ENCODE peak calls at places on chromosomes 3 and 15, in seven cellular contexts. S, D, Z, B, U, C and K are unnamed samples.
A peak's percentile ranks its signal among the peaks of the same experiment; 100 is the strongest.

GRCh38 chr3:141368062-141368924 is at the start of gene ZBTB38:
- DNase-seq in S (peak; percentile 93), D (peak; percentile 98), Z (peak; percentile 96), B (peak; percentile 95), U (peak; percentile 82), C (peak; percentile 91), K (peak; percentile 92)

GRCh38 chr15:63430766-63431451 is 49.3 kb upstream of the CA12 start:
- DNase-seq in S (no peak), D (no peak), Z (no peak), B (no peak), U (no peak), C (no peak), K (no peak)

GRCh38 chr15:67064607-67065530 is 533 bp upstream of the SMAD3 start:
- DNase-seq in S (peak; percentile 63), D (peak; percentile 76), Z (peak; percentile 72), B (peak; percentile 37), U (no peak), C (peak; percentile 78), K (peak; percentile 82)

GRCh38 chr3:5188419-5189405 is 1.2 kb downstream of the EDEM1 start:
- DNase-seq in S (peak; percentile 65), D (peak; percentile 74), Z (peak; percentile 30), B (peak; percentile 9), U (peak; percentile 45), C (peak; percentile 70), K (peak; percentile 64)

GRCh38 chr15:60544581-60545115 is 65.7 kb upstream of the ICE2 start:
- DNase-seq in S (no peak), D (no peak), Z (no peak), B (no peak), U (no peak), C (no peak), K (no peak)

GRCh38 chr3:186141776-186142175 is 32.9 kb upstream of the ETV5 start:
- DNase-seq in S (no peak), D (no peak), Z (no peak), B (no peak), U (no peak), C (no peak), K (no peak)

GRCh38 chr3:132721479-132722164 is 587 bp downstream of the NPHP3 start:
- DNase-seq in S (peak; percentile 70), D (peak; percentile 74), Z (peak; percentile 76), B (peak; percentile 52), U (peak; percentile 75), C (no peak), K (peak; percentile 64)

GRCh38 chr15:73897441-73898261 is 24.3 kb downstream of the TBC1D21 start:
- DNase-seq in S (peak; percentile 65), D (no peak), Z (peak; percentile 95), B (peak; percentile 96), U (peak; percentile 21), C (peak; percentile 61), K (peak; percentile 38)

GRCh38 chr3:49119036-49119435 is 1.6 kb downstream of the USP19 start:
- DNase-seq in S (no peak), D (no peak), Z (peak; percentile 32), B (no peak), U (no peak), C (no peak), K (no peak)

GRCh38 chr15:68517285-68517711 is 61.5 kb upstream of the CORO2B start:
- DNase-seq in S (no peak), D (no peak), Z (peak; percentile 69), B (peak; percentile 9), U (no peak), C (no peak), K (no peak)
- TF ChIP-seq CTCF in S (no peak), D (no peak), Z (no peak), B (peak; percentile 18), U (no peak), C (no peak), K (no peak)

DNA sequence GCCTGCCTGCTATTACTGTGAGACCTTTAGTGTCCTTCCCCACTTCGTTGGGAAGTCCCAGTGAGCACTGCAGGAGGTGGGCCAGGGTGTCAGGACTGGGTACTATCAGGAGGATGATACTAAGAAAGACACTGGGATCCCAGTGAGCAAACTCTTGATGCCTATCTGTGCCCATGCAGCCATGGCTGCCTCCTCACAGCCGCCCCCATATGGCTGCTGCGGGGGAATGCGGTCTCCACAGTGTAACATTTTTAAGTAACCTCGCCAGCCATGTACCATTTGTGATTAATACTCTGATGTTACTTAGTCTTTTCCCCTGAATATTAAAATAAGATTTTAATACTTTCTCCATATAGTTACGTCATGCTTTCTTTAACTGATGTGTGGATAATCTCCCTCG is 312.2 kb downstream of the RYR3 start:
- DNase-seq in S (no peak), D (no peak), Z (no peak), B (no peak), U (no peak), C (no peak), K (no peak)
- TF ChIP-seq CTCF in S (no peak), D (peak; percentile 11), Z (no peak), B (peak; percentile 15), U (no peak), C (no peak), K (no peak)

DNA sequence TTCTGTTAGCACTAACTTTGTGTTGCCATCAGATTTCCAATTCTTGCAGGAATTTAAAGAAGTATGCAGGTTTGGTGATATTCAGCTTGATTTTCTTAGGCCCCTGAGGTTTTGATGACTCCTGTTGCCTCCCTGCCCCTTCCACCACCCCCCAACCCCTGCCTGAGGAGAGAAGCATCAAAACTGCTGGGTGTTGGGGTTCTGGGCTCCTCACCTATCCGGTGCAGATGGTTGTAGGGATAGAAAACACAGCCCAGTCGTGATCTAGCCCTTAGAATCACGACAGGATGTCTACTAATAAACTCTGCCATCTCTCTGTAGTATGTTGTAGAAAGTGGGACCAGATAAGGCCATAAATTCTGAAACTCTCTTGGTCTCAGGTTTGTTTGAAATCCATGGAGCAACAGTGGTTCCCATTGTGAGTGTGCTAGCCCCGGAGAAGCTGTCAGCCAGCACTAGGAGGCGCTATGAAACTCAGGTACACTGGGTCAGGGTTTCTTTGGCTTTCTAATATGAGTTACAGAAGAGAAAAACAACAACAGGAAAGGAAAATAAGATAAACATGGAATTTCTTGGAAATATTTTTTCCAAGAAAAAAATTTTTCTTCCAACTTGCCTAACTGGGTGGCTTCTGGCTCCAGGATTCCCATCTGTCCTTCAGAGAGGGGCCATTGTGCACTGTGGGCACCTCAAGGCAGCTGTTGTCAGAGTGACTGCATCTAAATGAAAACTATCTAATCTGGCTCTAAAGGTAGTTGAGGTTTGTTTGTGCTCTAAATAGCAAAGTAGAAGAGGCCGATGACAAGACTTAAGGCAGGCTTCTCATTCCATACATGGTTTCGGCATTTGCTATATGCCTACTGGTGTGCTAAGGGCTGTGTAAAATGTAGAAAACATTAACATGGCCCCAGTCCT is 8.7 kb downstream of the SRP14 start:
- DNase-seq in S (no peak), D (no peak), Z (no peak), B (no peak), U (peak; percentile 38), C (no peak), K (no peak)
- TF ChIP-seq CTCF in S (peak; percentile 30), D (peak; percentile 31), Z (peak; percentile 69), B (peak; percentile 76), U (no peak), C (no peak), K (peak; percentile 29)

GRCh38 chr3:54538346-54538745 is 389.5 kb downstream of the LRTM1 start:
- DNase-seq in S (no peak), D (no peak), Z (no peak), B (no peak), U (no peak), C (no peak), K (no peak)
- TF ChIP-seq CTCF in S (no peak), D (peak; percentile 19), Z (no peak), B (no peak), U (no peak), C (no peak), K (no peak)